ENCODE peak calls at places on chromosomes 6 and 20, in six cellular contexts. F is ACHN; G is NCI-H69; Z is stimulated activated CD4-positive, alpha-beta T cell treated with anti-CD3 and anti-CD28 coated beads, TNF-alpha, amount 100 ng/mL, for 24 hours; E is putamen; T is activated CD4-positive, alpha-beta T cell treated with anti-CD3 and anti-CD28 coated beads, Interleukin-2, amount 50 U/mL, for 24 hours. J is an unnamed sample.

GRCh38 chr20:62774762-62775161 is 21.5 kb upstream of the MRGBP start:
- DNase-seq in F (no peak), G (no peak), Z (no peak), E (no peak), T (no peak), J (no peak)

GRCh38 chr20:32485770-32486248 is 99.3 kb downstream of the NOL4L start:
- DNase-seq in F (no peak), G (no peak), Z (no peak), E (no peak), T (no peak), J (no peak)

GRCh38 chr20:53735536-53736050 is 142.0 kb upstream of the ZNF217 start:
- DNase-seq in F (peak), G (no peak), Z (no peak), E (no peak), T (no peak), J (peak)

GRCh38 chr6:108946695-108947094 is 98.5 kb downstream of the ARMC2 start:
- DNase-seq in F (no peak), G (peak), Z (no peak), E (no peak), T (no peak), J (no peak)

GRCh38 chr20:25353754-25354705 is 36.6 kb downstream of the ABHD12 start:
- DNase-seq in F (no peak), G (peak), Z (no peak), E (no peak), T (no peak), J (no peak)

GRCh38 chr20:34179636-34180360 is 61.4 kb upstream of the ASIP start:
- DNase-seq in F (no peak), G (no peak), Z (no peak), E (no peak), T (no peak), J (no peak)

GRCh38 chr6:76852776-76853175 is 610.5 kb downstream of the HTR1B start:
- DNase-seq in F (no peak), G (no peak), Z (no peak), E (no peak), T (no peak), J (no peak)

GRCh38 chr6:119241124-119241491 is 108.5 kb downstream of the MAN1A1 start:
- DNase-seq in F (no peak), G (peak), Z (no peak), E (no peak), T (no peak), J (no peak)

GRCh38 chr6:37308084-37308817 is 45.5 kb upstream of the RNF8 start:
- DNase-seq in F (no peak), G (peak), Z (no peak), E (no peak), T (no peak), J (no peak)

GRCh38 chr20:58603656-58604184 is 47.4 kb upstream of the STX16 start:
- DNase-seq in F (no peak), G (no peak), Z (no peak), E (no peak), T (no peak), J (no peak)

GRCh38 chr6:31776961-31777666 is at the start of gene VWA7:
- DNase-seq in F (peak), G (peak), Z (peak), E (peak), T (peak), J (peak)

GRCh38 chr20:25030007-25030648 is 27.8 kb downstream of the ACSS1 start:
- DNase-seq in F (no peak), G (no peak), Z (no peak), E (no peak), T (no peak), J (no peak)

GRCh38 chr20:61253264-61253639 is 1.2 kb downstream of the CDH4 start:
- DNase-seq in F (peak), G (no peak), Z (no peak), E (no peak), T (no peak), J (no peak)

GRCh38 chr6:156917213-156917612 is 140.0 kb downstream of the ARID1B start:
- DNase-seq in F (no peak), G (no peak), Z (no peak), E (no peak), T (no peak), J (no peak)

GRCh38 chr6:139439278-139439813 is 64.9 kb upstream of the CITED2 start:
- DNase-seq in F (no peak), G (no peak), Z (no peak), E (no peak), T (no peak), J (no peak)

GRCh38 chr20:5056801-5057599 is 55.7 kb upstream of the SLC23A2 start:
- DNase-seq in F (peak), G (peak), Z (peak), E (peak), T (peak), J (no peak)